ENCODE peak calls at places on chromosomes 7 and 10, in nine cellular contexts. Z is upper lobe of left lung, N is HCT116, J is spleen, C is H1, M is transverse colon, W is GM12878, H is endothelial cell of umbilical vein, R is vagina. Q is an unnamed sample.

GRCh38 chr10:130958981-130959751 is 352.4 kb downstream of the TCERG1L start:
- DNase-seq in Z (no peak), N (no peak), J (no peak), C (no peak), M (no peak), W (no peak), H (no peak), R (peak), Q (no peak)

GRCh38 chr7:90701021-90701420 is 104.9 kb downstream of the CDK14 start:
- DNase-seq in Z (no peak), N (no peak), J (no peak), C (no peak), M (no peak), W (no peak), H (no peak), R (no peak), Q (no peak)

GRCh38 chr10:57654856-57655255 is 612.8 kb downstream of the IPMK start:
- DNase-seq in Z (no peak), N (no peak), J (no peak), C (no peak), M (no peak), W (no peak), H (no peak), R (no peak), Q (no peak)

GRCh38 chr10:103082683-103083082 is 110.4 kb downstream of the NT5C2 start:
- DNase-seq in Z (no peak), N (no peak), J (no peak), C (no peak), M (no peak), W (no peak), H (no peak), R (no peak), Q (no peak)

GRCh38 chr10:125094826-125095225 is 65.5 kb downstream of the CTBP2 start:
- DNase-seq in Z (no peak), N (no peak), J (peak), C (no peak), M (no peak), W (no peak), H (no peak), R (no peak), Q (no peak)

GRCh38 chr7:28533731-28534531 is 121.6 kb downstream of the CREB5 start:
- DNase-seq in Z (no peak), N (no peak), J (no peak), C (no peak), M (no peak), W (no peak), H (peak), R (no peak), Q (peak)

GRCh38 chr10:52172581-52172980 is 141.5 kb upstream of the DKK1 start:
- DNase-seq in Z (peak), N (no peak), J (no peak), C (no peak), M (no peak), W (no peak), H (no peak), R (no peak), Q (no peak)

GRCh38 chr10:114795039-114795438 is 26.5 kb upstream of the FHIP2A start:
- DNase-seq in Z (no peak), N (no peak), J (no peak), C (no peak), M (no peak), W (no peak), H (no peak), R (no peak), Q (no peak)

GRCh38 chr7:137986252-137987010 is 15.5 kb downstream of the CREB3L2 start:
- DNase-seq in Z (no peak), N (no peak), J (no peak), C (no peak), M (peak), W (no peak), H (no peak), R (no peak), Q (no peak)

GRCh38 chr10:93493162-93493561 is 3.2 kb upstream of the CEP55 start:
- DNase-seq in Z (no peak), N (no peak), J (no peak), C (no peak), M (no peak), W (no peak), H (no peak), R (no peak), Q (no peak)

GRCh38 chr10:79608505-79609375 is 2.0 kb upstream of the SFTPA1 start:
- DNase-seq in Z (peak), N (peak), J (no peak), C (peak), M (peak), W (no peak), H (peak), R (no peak), Q (peak)

GRCh38 chr10:111347386-111348005 is 270.7 kb downstream of the ADRA2A start:
- DNase-seq in Z (peak), N (no peak), J (no peak), C (no peak), M (peak), W (no peak), H (no peak), R (no peak), Q (peak)

GRCh38 chr7:92685146-92686042 is 95.2 kb upstream of the FAM133B start:
- DNase-seq in Z (no peak), N (no peak), J (no peak), C (no peak), M (no peak), W (no peak), H (no peak), R (no peak), Q (no peak)

GRCh38 chr10:43968076-43968475 is 319.4 kb upstream of the ZNF32 start:
- DNase-seq in Z (no peak), N (no peak), J (no peak), C (no peak), M (no peak), W (no peak), H (no peak), R (peak), Q (no peak)

GRCh38 chr10:71877818-71878217 is 26.8 kb upstream of the PSAP start:
- DNase-seq in Z (no peak), N (no peak), J (no peak), C (no peak), M (no peak), W (no peak), H (no peak), R (no peak), Q (no peak)

GRCh38 chr10:17190602-17191001 is 10.9 kb downstream of the TRDMT1 start:
- DNase-seq in Z (no peak), N (no peak), J (no peak), C (no peak), M (no peak), W (no peak), H (no peak), R (no peak), Q (no peak)

GRCh38 chr7:73983437-73984164 is 44.4 kb upstream of the ELN start:
- DNase-seq in Z (no peak), N (no peak), J (peak), C (no peak), M (no peak), W (no peak), H (no peak), R (no peak), Q (no peak)

GRCh38 chr7:54159088-54159487 is 383.1 kb upstream of the VSTM2A start:
- DNase-seq in Z (no peak), N (no peak), J (no peak), C (no peak), M (no peak), W (no peak), H (no peak), R (no peak), Q (no peak)

GRCh38 chr7:39433550-39433949 is 132.7 kb upstream of the YAE1 start:
- DNase-seq in Z (no peak), N (no peak), J (no peak), C (no peak), M (no peak), W (peak), H (no peak), R (no peak), Q (no peak)

GRCh38 chr7:134371536-134371935 is 54.8 kb upstream of the SLC35B4 start:
- DNase-seq in Z (no peak), N (no peak), J (no peak), C (no peak), M (no peak), W (no peak), H (no peak), R (no peak), Q (no peak)

GRCh38 chr7:151472644-151473380 is 32.9 kb upstream of the CRYGN start:
- DNase-seq in Z (no peak), N (no peak), J (no peak), C (no peak), M (peak), W (peak), H (peak), R (no peak), Q (no peak)

GRCh38 chr10:12782537-12782936 is 219.0 kb downstream of the CCDC3 start:
- DNase-seq in Z (no peak), N (peak), J (no peak), C (no peak), M (peak), W (no peak), H (peak), R (no peak), Q (peak)

GRCh38 chr7:87110778-87111177 is 41.5 kb upstream of the DMTF1 start:
- DNase-seq in Z (no peak), N (no peak), J (no peak), C (no peak), M (no peak), W (no peak), H (peak), R (no peak), Q (no peak)

GRCh38 chr10:84348431-84348830 is 20.0 kb downstream of the CCSER2 start:
- DNase-seq in Z (no peak), N (no peak), J (no peak), C (no peak), M (no peak), W (no peak), H (no peak), R (no peak), Q (no peak)

GRCh38 chr7:143396182-143396581 is 12.5 kb downstream of the EPHA1 start:
- DNase-seq in Z (no peak), N (no peak), J (no peak), C (no peak), M (no peak), W (no peak), H (no peak), R (no peak), Q (no peak)

GRCh38 chr7:46244752-46245151 is 323.7 kb upstream of the IGFBP3 start:
- DNase-seq in Z (no peak), N (no peak), J (no peak), C (no peak), M (no peak), W (no peak), H (no peak), R (no peak), Q (no peak)

GRCh38 chr7:73577627-73578341 is 595 bp downstream of the TBL2 start:
- DNase-seq in Z (peak), N (no peak), J (peak), C (no peak), M (peak), W (no peak), H (peak), R (no peak), Q (no peak)

GRCh38 chr10:113447278-113447677 is 105.6 kb upstream of the HABP2 start:
- DNase-seq in Z (no peak), N (no peak), J (no peak), C (no peak), M (no peak), W (no peak), H (no peak), R (peak), Q (no peak)

GRCh38 chr7:33874943-33875342 is 30.4 kb upstream of the BMPER start:
- DNase-seq in Z (no peak), N (no peak), J (no peak), C (no peak), M (no peak), W (no peak), H (no peak), R (no peak), Q (no peak)

GRCh38 chr7:25353744-25354143 is 125.5 kb upstream of the NPVF start:
- DNase-seq in Z (no peak), N (no peak), J (no peak), C (no peak), M (no peak), W (no peak), H (no peak), R (no peak), Q (no peak)

GRCh38 chr7:143314107-143314506 is 1.8 kb upstream of the CLCN1 start:
- DNase-seq in Z (no peak), N (no peak), J (no peak), C (no peak), M (no peak), W (no peak), H (no peak), R (no peak), Q (no peak)

DNA sequence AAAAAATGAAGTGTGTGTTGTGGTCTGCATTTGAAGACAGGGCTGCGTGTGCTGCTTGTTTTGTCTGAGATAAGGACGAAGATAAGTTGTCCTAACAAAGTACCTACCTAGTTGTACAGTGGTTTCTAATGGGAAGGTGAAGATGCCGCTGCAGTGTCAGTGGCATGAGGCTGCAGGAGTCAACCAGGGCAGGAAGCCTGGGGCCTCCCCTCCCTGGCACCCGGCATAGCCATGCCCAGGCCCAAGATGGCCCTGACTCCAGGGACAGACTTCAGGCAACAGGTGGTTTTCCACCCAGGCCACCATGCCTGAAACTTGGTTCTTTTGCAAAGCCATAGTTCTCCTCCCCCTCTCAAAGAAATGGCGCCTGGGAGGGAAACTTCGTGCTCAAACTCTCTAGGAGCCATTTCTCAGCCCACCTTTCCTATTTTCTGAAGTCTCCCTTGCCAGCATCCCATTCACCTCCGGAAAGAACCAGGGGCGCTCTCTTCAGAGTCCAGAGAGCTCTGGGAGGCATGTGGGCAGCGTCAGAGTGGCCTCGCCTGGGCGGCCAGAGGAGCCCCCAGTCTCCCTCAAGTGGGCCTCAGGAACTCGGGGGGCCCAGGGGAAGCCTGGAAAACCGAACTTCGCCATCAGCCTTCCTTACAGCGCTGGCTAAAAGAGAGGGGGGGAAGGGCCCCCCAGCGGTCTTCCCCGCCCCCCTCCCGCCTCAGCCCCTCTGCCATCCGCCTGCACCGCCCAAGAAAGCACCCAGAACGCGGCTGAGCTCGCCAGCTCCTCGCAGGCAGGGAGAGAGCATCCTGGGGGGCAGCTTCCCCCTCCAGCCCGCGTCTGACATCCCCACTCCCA is 2.0 kb upstream of the KAT6B start:
- DNase-seq in Z (no peak), N (no peak), J (peak), C (no peak), M (peak), W (no peak), H (no peak), R (no peak), Q (peak)
- TF ChIP-seq POLR2AphosphoS5 in Z (no peak), N (no peak), J (peak), C (no peak), M (no peak), W (no peak), H (no peak), R (no peak), Q (no peak)

GRCh38 chr7:95589766-95590165 is 6.5 kb downstream of the PDK4 start:
- DNase-seq in Z (no peak), N (no peak), J (no peak), C (no peak), M (no peak), W (no peak), H (no peak), R (no peak), Q (no peak)
- H3K4me3 ChIP-seq in Z (peak), N (no peak), J (no peak), C (no peak), M (no peak), W (no peak), H (no peak), R (peak), Q (no peak)

DNA sequence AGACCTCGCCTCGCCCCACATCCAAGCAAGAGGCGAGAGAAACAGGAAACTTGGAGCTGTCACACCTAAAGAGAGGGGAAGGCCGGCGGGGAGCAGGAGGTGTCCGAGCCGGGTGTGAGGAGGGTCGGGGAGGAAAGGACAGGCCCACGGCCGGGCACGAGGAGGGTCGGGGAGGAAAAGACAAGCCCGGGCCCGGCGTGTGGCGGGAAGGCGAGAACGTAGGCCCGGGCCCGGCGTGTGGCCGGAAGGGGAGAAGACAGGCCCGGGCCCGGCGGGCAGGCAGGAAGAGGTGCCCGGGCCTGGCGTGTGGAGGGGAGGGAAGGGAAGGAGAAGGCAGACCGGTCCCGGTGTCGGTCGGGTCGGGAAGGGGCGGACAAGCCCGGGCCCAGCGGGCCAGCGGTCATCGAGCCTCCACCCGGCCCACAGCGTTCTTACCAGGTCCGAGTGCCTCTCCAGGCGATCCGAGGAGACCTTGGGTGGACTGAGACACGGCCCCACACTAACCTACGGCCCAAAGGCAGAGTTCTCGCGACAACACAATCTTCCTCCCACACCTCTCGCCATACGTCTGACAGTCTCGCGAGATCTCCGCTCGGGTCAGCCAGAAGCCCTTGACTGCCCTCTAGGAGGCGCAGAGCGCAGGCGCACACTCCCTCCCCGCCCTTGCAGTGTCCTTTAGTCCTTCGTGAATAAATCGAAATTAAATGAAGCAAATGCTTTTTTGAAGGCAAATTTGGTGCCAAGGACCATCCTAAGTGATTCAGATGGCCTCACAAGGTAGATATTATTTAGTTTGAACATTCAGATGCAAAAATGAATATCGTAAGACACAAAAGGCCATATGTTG is at the start of gene NCOA4:
- DNase-seq in Z (peak), N (peak), J (peak), C (peak), M (peak), W (peak), H (peak), R (peak), Q (peak)
- TF ChIP-seq POLR2A in Z (peak), N (no peak), J (peak), C (no peak), M (peak), W (peak), H (peak), R (peak), Q (peak)

GRCh38 chr7:130935564-130936157 is 201.7 kb upstream of the KLF14 start:
- DNase-seq in Z (no peak), N (no peak), J (no peak), C (no peak), M (no peak), W (no peak), H (no peak), R (no peak), Q (no peak)
- TF ChIP-seq POLR2AphosphoS5 in Z (no peak), N (no peak), J (peak), C (no peak), M (no peak), W (peak), H (no peak), R (no peak), Q (no peak)

DNA sequence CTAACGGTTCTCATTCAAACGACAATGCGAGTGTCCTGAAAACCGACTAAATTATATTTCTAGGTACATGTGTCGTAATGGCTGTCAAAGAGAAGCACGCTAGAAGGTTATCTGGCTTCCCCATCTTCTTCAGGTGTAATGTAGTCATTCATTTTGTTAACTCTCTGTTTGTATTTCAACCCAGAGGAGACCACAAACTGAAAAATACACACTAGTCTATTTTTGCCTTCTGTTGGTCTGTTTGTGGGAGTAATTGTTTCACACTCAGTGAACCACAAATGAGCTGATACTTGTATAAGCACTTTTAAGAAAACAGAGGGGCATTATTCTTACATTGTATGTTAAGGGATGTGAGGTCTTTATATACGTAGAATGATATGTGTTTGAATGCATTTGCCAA is 305.9 kb downstream of the GATA3 start:
- DNase-seq in Z (no peak), N (no peak), J (no peak), C (no peak), M (no peak), W (peak), H (no peak), R (no peak), Q (no peak)
- H3K4me3 ChIP-seq in Z (no peak), N (no peak), J (no peak), C (no peak), M (no peak), W (no peak), H (no peak), R (no peak), Q (no peak)

DNA sequence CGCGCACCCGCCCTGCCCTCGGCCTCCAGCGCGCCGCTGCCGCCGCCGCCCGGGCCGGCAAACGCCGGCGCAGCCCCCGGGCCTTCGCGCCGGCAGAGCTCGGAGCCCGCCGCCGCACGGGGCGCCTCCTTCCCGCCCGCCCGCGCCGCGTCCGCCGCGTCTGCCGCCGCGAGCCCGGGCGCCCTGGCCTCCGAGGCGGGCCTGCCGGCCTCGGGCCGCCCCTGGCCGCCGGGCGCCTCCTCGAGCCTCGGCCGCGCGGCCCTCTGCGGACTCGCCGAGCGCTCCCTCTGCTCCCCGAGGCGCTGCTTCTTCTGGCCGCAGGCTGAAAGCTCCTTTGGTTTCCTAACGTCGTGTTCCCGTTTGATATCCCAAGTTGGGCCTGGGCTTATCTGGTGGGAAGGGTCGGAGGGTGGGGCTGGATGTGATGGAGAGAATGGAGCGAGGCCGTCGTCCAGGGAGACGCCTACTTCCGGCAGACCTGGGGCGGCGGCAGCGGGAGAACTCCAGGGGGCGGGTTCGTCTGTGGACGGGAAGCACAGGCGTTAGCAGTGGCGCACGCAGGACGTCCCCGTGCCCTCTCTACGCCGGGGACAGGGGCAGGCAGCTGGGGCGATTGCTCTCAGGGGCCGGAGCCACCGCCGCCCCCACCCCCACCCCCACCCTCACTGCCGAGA is 221.0 kb downstream of the PHTF2 start:
- DNase-seq in Z (peak), N (peak), J (peak), C (peak), M (peak), W (no peak), H (peak), R (peak), Q (peak)
- TF ChIP-seq POLR2A in Z (peak), N (peak), J (no peak), C (no peak), M (peak), W (peak), H (no peak), R (peak), Q (peak)

GRCh38 chr7:144489504-144489903 is 86.0 kb upstream of the NOBOX start:
- DNase-seq in Z (no peak), N (no peak), J (no peak), C (no peak), M (no peak), W (no peak), H (no peak), R (no peak), Q (no peak)
- TF ChIP-seq POLR2AphosphoS5 in Z (no peak), N (no peak), J (no peak), C (no peak), M (no peak), W (no peak), H (no peak), R (no peak), Q (no peak)

Q was measured in prostate gland.